ENCODE peak calls at places on chromosomes 6 and 20, in four cellular contexts. F is fibroblast of the aortic adventitia, J is GM23248, U is fibroblast of lung. G is an unnamed sample.

GRCh38 chr20:57768519-57768918 is 58.7 kb upstream of the PMEPA1 start:
- DNase-seq in U (no peak), F (no peak), J (no peak), G (no peak)

GRCh38 chr6:76703786-76704185 is 631.3 kb upstream of the IMPG1 start:
- DNase-seq in U (no peak), J (peak), F (no peak), G (no peak)

GRCh38 chr6:48135352-48136084 is 24.5 kb upstream of the PTCHD4 start:
- DNase-seq in J (peak), U (peak), F (peak), G (no peak)

GRCh38 chr6:164108869-164109769 is 694.6 kb downstream of the QKI start:
- DNase-seq in F (no peak), U (peak), J (peak), G (no peak)

GRCh38 chr6:167789358-167789757 is 37.4 kb upstream of the AFDN start:
- DNase-seq in J (no peak), U (no peak), F (no peak), G (no peak)

GRCh38 chr6:51743999-51744398 is 343.4 kb downstream of the PKHD1 start:
- DNase-seq in U (no peak), F (no peak), J (no peak), G (no peak)

GRCh38 chr6:107786709-107787588 is 37.2 kb downstream of the SCML4 start:
- DNase-seq in F (no peak), J (no peak), U (no peak), G (peak)

GRCh38 chr6:19349429-19349828 is 487.7 kb upstream of the ID4 start:
- DNase-seq in U (no peak), J (no peak), F (no peak), G (no peak)

GRCh38 chr6:126133984-126134383 is 147.6 kb downstream of the TRMT11 start:
- DNase-seq in U (no peak), F (no peak), J (no peak), G (no peak)

GRCh38 chr6:169800668-169801395 is 49.4 kb downstream of the ERMARD start:
- DNase-seq in F (peak), J (peak), U (peak), G (no peak)

GRCh38 chr6:41072836-41073202 is at the start of gene NFYA:
- DNase-seq in U (peak), F (no peak), J (no peak), G (peak)

GRCh38 chr6:33628401-33628964 is 7.4 kb downstream of the ITPR3 start:
- DNase-seq in F (no peak), U (no peak), J (peak), G (no peak)

GRCh38 chr6:139940741-139941712 is 566.6 kb upstream of the CITED2 start:
- DNase-seq in J (no peak), U (peak), F (peak), G (no peak)

GRCh38 chr6:38802497-38802896 is 87.4 kb downstream of the DNAH8 start:
- DNase-seq in F (no peak), U (no peak), J (no peak), G (no peak)

GRCh38 chr6:55675936-55676335 is 96.9 kb upstream of the HMGCLL1 start:
- DNase-seq in J (no peak), F (no peak), U (peak), G (no peak)

GRCh38 chr6:34332255-34333198 is 59.9 kb downstream of the NUDT3 start:
- DNase-seq in F (no peak), J (no peak), U (no peak), G (no peak)

GRCh38 chr20:39292193-39292736 is 330.1 kb downstream of the DHX35 start:
- DNase-seq in F (no peak), J (no peak), U (no peak), G (no peak)

GRCh38 chr6:112216699-112217551 is 37.4 kb downstream of the LAMA4 start:
- DNase-seq in J (peak), U (peak), F (peak), G (no peak)

GRCh38 chr6:96836579-96837137 is 619 bp downstream of the GPR63 start:
- DNase-seq in U (peak), F (peak), J (peak), G (no peak)

GRCh38 chr6:75065524-75065923 is 140.3 kb downstream of the COL12A1 start:
- DNase-seq in U (peak), F (peak), J (peak), G (no peak)

GRCh38 chr6:15363164-15363522 is 117.3 kb downstream of the JARID2 start:
- DNase-seq in J (no peak), U (no peak), F (no peak), G (no peak)

GRCh38 chr20:21510995-21511394 is 2.9 kb downstream of the NKX2-2 start:
- DNase-seq in U (no peak), J (no peak), F (no peak), G (no peak)

GRCh38 chr6:155080876-155081845 is 86.0 kb downstream of the TIAM2 start:
- DNase-seq in U (no peak), J (no peak), F (no peak), G (no peak)

GRCh38 chr6:44655368-44656342 is 268.1 kb downstream of the CDC5L start:
- DNase-seq in F (peak), U (peak), J (peak), G (peak)

GRCh38 chr6:134689177-134689576 is 260.7 kb downstream of the ALDH8A1 start:
- DNase-seq in F (no peak), U (no peak), J (no peak), G (no peak)

GRCh38 chr6:125780540-125781306 is 10.0 kb upstream of the NCOA7 start:
- DNase-seq in J (peak), U (peak), F (peak), G (peak)

GRCh38 chr6:84026721-84027164 is 6.8 kb upstream of the MRAP2 start:
- DNase-seq in F (no peak), J (peak), U (no peak), G (no peak)

GRCh38 chr20:25237610-25238318 is 10.1 kb upstream of the PYGB start:
- DNase-seq in U (peak), F (peak), J (peak), G (no peak)

GRCh38 chr20:4170621-4171537 is 155.5 kb upstream of the RNF24 start:
- DNase-seq in J (no peak), U (no peak), F (no peak), G (no peak)
- H3K4me3 ChIP-seq in J (peak), U (no peak), F (no peak), G (no peak)

DNA sequence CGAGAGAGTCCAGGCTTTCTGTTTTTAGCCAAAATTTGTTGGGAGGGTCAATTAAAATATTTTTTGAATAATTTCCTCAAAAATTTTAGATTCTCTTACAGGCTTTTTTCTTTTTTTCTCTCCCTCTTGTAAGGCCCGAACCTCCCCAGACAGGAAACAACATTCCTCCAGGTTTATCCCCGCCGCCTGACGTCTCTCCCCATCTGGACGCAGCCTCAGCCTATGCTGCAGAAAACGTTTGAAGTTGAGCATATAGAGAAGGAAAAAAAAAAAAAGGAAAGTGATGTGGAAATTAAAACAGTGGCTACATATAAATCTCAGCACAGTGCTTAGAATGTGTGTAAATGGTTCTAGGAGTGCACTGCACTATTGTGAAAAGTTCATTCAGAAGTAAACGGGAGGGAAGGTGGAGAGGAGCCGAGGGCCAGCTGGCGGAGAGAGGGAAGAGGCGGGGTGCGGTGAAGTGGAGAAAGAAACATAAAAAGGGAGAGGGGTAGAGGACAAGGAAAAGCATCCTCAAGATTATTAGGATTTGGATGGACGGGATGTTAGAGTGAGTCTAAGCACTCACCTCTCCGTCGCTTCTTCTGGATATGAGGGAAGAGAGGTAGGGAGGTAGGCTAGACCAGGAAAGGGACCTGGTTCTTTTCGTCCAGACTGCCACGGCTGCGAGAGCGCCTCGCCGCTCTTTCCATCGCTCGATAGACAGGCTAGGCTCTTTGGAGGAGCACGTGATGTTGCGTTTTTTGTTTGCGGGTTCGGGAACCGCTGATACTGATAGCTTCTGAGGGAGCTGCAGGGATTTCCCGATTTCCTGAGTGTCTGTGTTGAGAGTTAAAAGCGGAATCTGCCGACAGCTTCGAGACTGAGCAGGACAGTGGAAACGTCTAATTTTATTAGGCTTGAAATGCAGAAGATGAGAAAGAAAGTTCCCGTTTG is 98.7 kb downstream of the TRIM27 start:
- DNase-seq in F (no peak), U (no peak), J (no peak), G (no peak)
- H3K4me3 ChIP-seq in F (peak), U (no peak), J (peak), G (no peak)

GRCh38 chr20:62062661-62063600 is 2.8 kb downstream of the TAF4 start:
- DNase-seq in U (no peak), F (peak), J (no peak), G (no peak)
- H3K4me3 ChIP-seq in U (no peak), F (peak), J (no peak), G (no peak)

GRCh38 chr20:6152777-6153176 is 29.9 kb upstream of the FERMT1 start:
- DNase-seq in U (no peak), F (no peak), J (no peak), G (no peak)
- H3K4me3 ChIP-seq in U (no peak), F (no peak), J (no peak), G (no peak)

GRCh38 chr6:10552237-10552810 is 31.2 kb downstream of the GCNT2 start:
- DNase-seq in J (no peak), F (no peak), U (no peak), G (no peak)

GRCh38 chr6:10556496-10557391 is 35.6 kb downstream of the GCNT2 start:
- DNase-seq in U (no peak), F (no peak), J (no peak), G (no peak)

GRCh38 chr6:10553869-10554268 is 32.7 kb downstream of the GCNT2 start:
- DNase-seq in J (no peak), U (no peak), F (no peak), G (no peak)

GRCh38 chr6:10555625-10556309 is 34.6 kb downstream of the GCNT2 start:
- DNase-seq in U (peak), F (peak), J (peak), G (no peak)

GRCh38 chr6:10554826-10555225 is 33.7 kb downstream of the GCNT2 start:
- DNase-seq in U (no peak), F (no peak), J (no peak), G (no peak)
- H3K4me3 ChIP-seq in U (no peak), F (no peak), J (no peak), G (no peak)

G was measured in Jurkat, Clone E6-1.